ENCODE peak calls at places on chromosomes 1 and 21, in five cellular contexts. I is nephron progenitor cell, U is epithelial cell of proximal tubule, N is cardiac muscle cell, F is KBM-7. A is an unnamed sample.

GRCh38 chr21:41071410-41071809 is 96.5 kb upstream of the BACE2 start:
- DNase-seq in I (peak), U (no peak), N (no peak), F (peak), A (no peak)

GRCh38 chr21:44878053-44878982 is 4.8 kb upstream of the PTTG1IP start:
- DNase-seq in I (no peak), U (no peak), N (no peak), F (peak), A (no peak)

GRCh38 chr1:65072845-65073244 is 75.2 kb upstream of the AK4 start:
- DNase-seq in I (no peak), U (no peak), N (no peak), F (no peak), A (no peak)

GRCh38 chr21:28893687-28894086 is 99.0 kb downstream of the LTN1 start:
- DNase-seq in I (no peak), U (no peak), N (no peak), F (no peak), A (no peak)

GRCh38 chr1:158019177-158019868 is 25.9 kb downstream of the KIRREL1 start:
- DNase-seq in I (peak), U (peak), N (peak), F (no peak), A (peak)

GRCh38 chr21:44525431-44526095 is 14.4 kb downstream of the KRTAP10-1 start:
- DNase-seq in I (no peak), U (no peak), N (no peak), F (no peak), A (no peak)

GRCh38 chr1:162854245-162854860 is 6.6 kb downstream of the CCDC190 start:
- DNase-seq in I (peak), U (peak), N (peak), F (peak), A (peak)

GRCh38 chr1:24849653-24850295 is 80.3 kb downstream of the RUNX3 start:
- DNase-seq in I (no peak), U (no peak), N (peak), F (peak), A (peak)

GRCh38 chr1:152186556-152187285 is 27.7 kb upstream of the RPTN start:
- DNase-seq in I (no peak), U (no peak), N (no peak), F (no peak), A (no peak)

GRCh38 chr1:30191154-30191702 is 532.2 kb downstream of the MATN1 start:
- DNase-seq in I (peak), U (no peak), N (peak), F (no peak), A (no peak)

GRCh38 chr1:206895320-206895719 is 1.9 kb upstream of the IL24 start:
- DNase-seq in I (no peak), U (no peak), N (no peak), F (no peak), A (no peak)